ENCODE peak calls at places on chromosomes 3 and 15, in nine cellular contexts. P, O, A, G, I, M, S, C and F are unnamed samples.

GRCh38 chr3:35616346-35616745 is 23.0 kb upstream of the ARPP21 start:
- DNase-seq in P (no peak), O (peak; percentile 11), A (no peak), G (no peak), I (no peak), M (no peak), S (no peak), C (no peak), F (no peak)

GRCh38 chr15:91017716-91018115 is 4.7 kb downstream of the VPS33B start:
- DNase-seq in P (no peak), O (no peak), A (no peak), G (no peak), I (no peak), M (no peak), S (no peak), C (no peak), F (no peak)

GRCh38 chr3:190862209-190863118 is at the start of gene GMNC:
- DNase-seq in P (peak; percentile 88), O (peak; percentile 75), A (peak; percentile 62), G (peak; percentile 77), I (peak; percentile 81), M (peak; percentile 87), S (peak; percentile 86), C (peak; percentile 70), F (peak; percentile 90)

GRCh38 chr3:191234216-191234615 is 35.2 kb downstream of the OSTN start:
- DNase-seq in P (no peak), O (no peak), A (no peak), G (no peak), I (no peak), M (no peak), S (no peak), C (no peak), F (no peak)

GRCh38 chr3:113231391-113231790 is 20.0 kb downstream of the BOC start:
- DNase-seq in P (no peak), O (peak; percentile 77), A (no peak), G (no peak), I (no peak), M (no peak), S (no peak), C (no peak), F (no peak)

GRCh38 chr15:72398648-72399047 is 543 bp downstream of the TMEM202 start:
- DNase-seq in P (no peak), O (no peak), A (no peak), G (no peak), I (no peak), M (no peak), S (no peak), C (no peak), F (no peak)

GRCh38 chr15:96362759-96363678 is 32.5 kb downstream of the NR2F2 start:
- DNase-seq in P (no peak), O (no peak), A (no peak), G (no peak), I (peak; percentile 64), M (no peak), S (no peak), C (no peak), F (no peak)

GRCh38 chr3:189790658-189791057 is 159.5 kb downstream of the TP63 start:
- DNase-seq in P (no peak), O (no peak), A (no peak), G (no peak), I (no peak), M (no peak), S (no peak), C (no peak), F (no peak)

GRCh38 chr3:117234321-117234720 is 524.7 kb downstream of the TUSC7 start:
- DNase-seq in P (no peak), O (no peak), A (no peak), G (no peak), I (no peak), M (no peak), S (no peak), C (no peak), F (no peak)

DNA sequence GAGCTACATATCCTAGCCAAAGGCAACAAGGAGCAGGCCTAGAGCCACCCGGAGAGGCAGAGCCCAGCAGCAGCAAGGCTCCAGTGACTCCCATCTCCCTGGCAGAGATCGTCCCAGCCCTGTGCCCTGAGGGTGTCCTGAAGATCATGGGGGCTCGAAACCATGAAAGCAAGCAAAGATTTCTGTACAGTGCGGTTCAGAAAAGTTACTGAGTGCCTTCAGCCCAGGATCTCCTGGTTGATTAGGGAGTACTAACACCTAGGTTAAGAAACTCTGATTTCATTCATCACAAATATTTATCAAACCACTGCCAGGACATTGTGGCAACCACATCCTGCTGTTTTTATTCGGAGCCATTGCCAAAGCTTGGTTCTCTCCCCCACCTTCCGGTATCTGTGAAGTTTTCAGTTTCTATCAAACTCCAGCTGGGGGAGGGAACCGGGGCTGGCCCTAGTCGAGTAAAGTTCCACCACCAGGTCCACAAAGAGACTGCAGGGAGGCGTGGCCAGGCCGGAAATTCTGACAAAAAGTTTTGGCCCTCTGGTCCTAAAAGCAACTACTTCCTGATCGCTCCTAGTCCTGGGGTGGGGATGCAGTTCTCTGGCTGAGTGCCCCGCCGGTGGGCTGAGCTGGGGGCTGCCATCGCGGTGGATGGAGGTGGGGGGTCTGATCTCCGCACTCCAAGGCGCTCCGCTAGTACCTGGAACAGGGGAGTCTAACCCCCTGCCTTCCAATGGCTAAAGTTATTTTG is 1.2 kb downstream of the RAB43 start:
- DNase-seq in P (peak; percentile 96), O (peak; percentile 93), A (peak; percentile 81), G (peak; percentile 92), I (peak; percentile 72), M (peak; percentile 96), S (peak; percentile 84), C (peak; percentile 87), F (peak; percentile 90)
- TF ChIP-seq CTCF in P (peak; percentile 23), O (peak; percentile 47), A (peak; percentile 21), G (no peak), I (no peak), M (peak; percentile 31), S (peak; percentile 53), C (no peak), F (peak; percentile 47)

DNA sequence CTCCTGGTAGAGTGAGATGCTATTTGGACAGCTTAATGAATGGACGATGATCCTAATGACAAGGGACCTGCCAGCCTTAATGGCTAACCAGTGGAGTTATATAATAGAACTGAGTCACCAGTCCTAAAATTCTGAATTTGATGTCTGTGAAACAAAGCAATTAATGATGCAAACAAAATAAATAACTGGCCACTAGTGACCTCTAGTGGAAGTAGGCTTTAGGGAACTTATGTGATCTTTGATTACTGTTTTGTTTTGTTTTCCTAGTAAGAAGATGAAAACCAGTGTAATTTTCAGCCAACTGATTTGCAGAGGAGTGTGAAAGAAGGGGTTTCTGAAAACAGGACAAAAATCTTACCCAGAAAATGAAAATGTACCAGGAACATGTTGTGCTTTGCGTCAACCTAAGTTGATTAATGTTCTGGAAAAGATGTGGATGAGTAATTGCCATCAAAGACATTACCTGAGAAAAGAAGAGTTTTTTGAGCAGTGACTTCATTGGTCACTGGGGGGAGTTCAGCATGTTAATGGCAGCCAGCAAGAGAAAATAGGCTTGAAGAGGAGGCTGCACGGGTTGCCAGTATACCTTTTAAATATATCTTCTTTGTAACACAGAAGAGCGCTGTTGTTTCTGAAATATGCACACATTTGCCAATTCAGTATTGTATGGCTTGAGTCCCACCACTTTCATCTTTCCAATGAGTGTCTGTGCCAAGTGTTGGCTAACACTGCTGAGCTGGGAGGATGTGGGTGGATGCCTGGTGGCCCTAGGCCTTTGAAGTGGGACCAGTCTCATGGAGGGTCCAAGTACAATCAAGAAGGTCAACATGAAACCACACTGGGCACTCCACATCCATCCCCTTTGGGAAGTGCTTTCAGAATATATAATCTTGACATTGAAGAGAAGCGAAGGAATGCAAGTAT is 9.3 kb downstream of the VEPH1 start:
- DNase-seq in P (no peak), O (peak; percentile 82), A (peak; percentile 85), G (no peak), I (no peak), M (no peak), S (no peak), C (no peak), F (no peak)
- TF ChIP-seq CTCF in P (peak; percentile 30), O (peak; percentile 50), A (peak; percentile 36), G (peak; percentile 23), I (peak; percentile 49), M (peak; percentile 45), S (peak; percentile 77), C (no peak), F (peak; percentile 74)

GRCh38 chr3:100420885-100421284 is 19.5 kb downstream of the LNP1 start:
- DNase-seq in P (no peak), O (peak; percentile 10), A (no peak), G (no peak), I (no peak), M (no peak), S (no peak), C (no peak), F (no peak)

GRCh38 chr3:100416176-100416575 is 14.8 kb downstream of the LNP1 start:
- DNase-seq in P (no peak), O (no peak), A (no peak), G (no peak), I (no peak), M (no peak), S (no peak), C (no peak), F (no peak)

GRCh38 chr3:100416863-100417262 is 15.5 kb downstream of the LNP1 start:
- DNase-seq in P (no peak), O (no peak), A (no peak), G (no peak), I (no peak), M (no peak), S (no peak), C (no peak), F (no peak)

GRCh38 chr3:100423611-100424010 is 22.3 kb downstream of the LNP1 start:
- DNase-seq in P (no peak), O (no peak), A (no peak), G (no peak), I (no peak), M (no peak), S (no peak), C (no peak), F (no peak)

DNA sequence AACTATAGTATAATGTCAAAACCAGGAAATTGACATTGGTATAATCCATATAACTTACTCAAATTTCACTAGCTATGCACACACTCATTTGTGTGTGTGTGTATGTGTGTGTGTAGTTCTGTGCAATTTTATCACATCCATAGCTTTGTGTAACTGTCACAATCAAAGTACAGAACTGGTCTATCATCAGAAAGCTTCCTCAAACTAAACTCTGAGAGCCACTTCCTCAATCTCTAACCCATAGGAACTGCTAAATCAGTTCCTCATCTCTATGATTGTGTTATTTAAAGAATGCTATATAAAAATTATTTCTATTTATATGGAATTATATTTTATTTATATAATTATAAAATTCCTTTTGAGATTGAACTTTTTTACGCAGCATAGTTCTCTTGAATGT is 18.1 kb downstream of the LNP1 start:
- DNase-seq in P (no peak), O (no peak), A (no peak), G (no peak), I (no peak), M (no peak), S (no peak), C (no peak), F (no peak)
- TF ChIP-seq CTCF in P (no peak), O (no peak), A (no peak), G (no peak), I (no peak), M (no peak), S (no peak), C (no peak), F (no peak)

DNA sequence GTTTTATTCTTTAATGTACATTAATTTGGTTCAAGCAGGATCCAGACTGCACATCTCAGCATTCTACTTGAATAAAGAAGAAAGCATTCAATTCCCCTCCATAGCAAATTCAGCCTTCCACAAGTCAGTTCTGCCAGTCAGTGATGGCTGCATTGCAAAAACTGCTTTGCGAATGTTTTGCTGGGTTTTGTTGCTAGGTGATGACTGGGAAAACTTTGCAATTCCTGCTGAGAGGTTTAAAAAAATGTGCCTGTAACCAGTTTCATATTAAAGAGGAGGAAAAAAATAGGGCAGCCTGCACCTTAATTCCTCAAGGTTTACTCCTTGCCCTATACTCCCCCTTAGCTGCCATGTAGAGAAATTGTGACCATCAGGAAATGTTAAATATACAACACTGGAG is 225.6 kb upstream of the ATP11B start:
- DNase-seq in P (no peak), O (no peak), A (no peak), G (no peak), I (no peak), M (no peak), S (no peak), C (no peak), F (no peak)
- TF ChIP-seq CTCF in P (no peak), O (no peak), A (no peak), G (no peak), I (no peak), M (no peak), S (no peak), C (no peak), F (peak; percentile 27)